ENCODE peak calls at places on chromosomes 1 and 21, in nine cellular contexts. O is HCT116, I is adrenal gland, J is psoas muscle, P is kidney, U is neural progenitor cell, M is A673, A is neuronal stem cell, N is ascending aorta. H is an unnamed sample.

GRCh38 chr1:83922431-83922830 is 76.5 kb downstream of the TTLL7 start:
- DNase-seq in O (no peak), A (no peak), M (no peak), I (no peak), N (no peak), J (no peak), P (no peak), U (no peak), H (no peak)

GRCh38 chr1:214427871-214428277 is 123.5 kb downstream of the PTPN14 start:
- DNase-seq in A (no peak), P (no peak), J (no peak), U (no peak), I (no peak), N (no peak), O (peak; percentile 77), M (peak; percentile 81), H (no peak)

GRCh38 chr1:16258591-16259135 is 21.7 kb upstream of the CPLANE2 start:
- DNase-seq in N (peak; percentile 39), J (no peak), U (no peak), I (no peak), O (no peak), P (no peak), A (no peak), M (no peak), H (no peak)

GRCh38 chr1:11281518-11282331 is 8.7 kb downstream of the UBIAD1 start:
- DNase-seq in P (no peak), J (no peak), M (no peak), A (no peak), U (no peak), I (peak; percentile 44), O (no peak), N (peak; percentile 69), H (no peak)

GRCh38 chr1:58814251-58815068 is 30.6 kb upstream of the JUN start:
- DNase-seq in I (peak; percentile 68), A (peak; percentile 24), N (peak; percentile 72), U (peak; percentile 58), M (no peak), J (peak; percentile 68), P (peak; percentile 89), O (no peak), H (peak; percentile 89)

GRCh38 chr1:54117815-54118563 is 34.8 kb downstream of the CDCP2 start:
- DNase-seq in I (no peak), P (no peak), A (no peak), M (no peak), N (no peak), J (no peak), U (peak; percentile 25), O (no peak), H (peak; percentile 32)

GRCh38 chr1:198713081-198713480 is 74.2 kb downstream of the PTPRC start:
- DNase-seq in J (no peak), U (no peak), N (no peak), O (no peak), P (no peak), I (no peak), M (no peak), A (no peak), H (no peak)

GRCh38 chr1:1218524-1219200 is 4.7 kb upstream of the TNFRSF4 start:
- DNase-seq in N (no peak), J (no peak), A (no peak), P (no peak), M (no peak), O (no peak), U (no peak), I (no peak), H (no peak)

GRCh38 chr1:172764378-172764777 is 105.5 kb downstream of the FASLG start:
- DNase-seq in P (peak; percentile 53), M (no peak), I (no peak), J (no peak), U (no peak), O (no peak), A (no peak), N (no peak), H (no peak)

GRCh38 chr1:22522221-22522743 is 41.0 kb upstream of the EPHA8 start:
- DNase-seq in P (no peak), N (no peak), O (no peak), U (no peak), A (no peak), I (no peak), J (no peak), M (no peak), H (no peak)

GRCh38 chr21:41500354-41500753 is 7.6 kb downstream of the TMPRSS2 start:
- DNase-seq in O (no peak), A (no peak), I (no peak), M (no peak), J (no peak), P (no peak), U (no peak), N (no peak), H (no peak)

GRCh38 chr1:30713211-30713770 is 10.1 kb downstream of the MATN1 start:
- DNase-seq in U (no peak), P (no peak), M (no peak), A (no peak), I (no peak), J (no peak), O (no peak), N (no peak), H (no peak)

GRCh38 chr1:236141447-236142357 is 637 bp upstream of the GPR137B start:
- DNase-seq in P (peak; percentile 83), A (peak; percentile 57), M (peak; percentile 32), J (peak; percentile 27), I (no peak), O (no peak), U (peak; percentile 72), N (no peak), H (no peak)

GRCh38 chr1:43776043-43776761 is 68.9 kb downstream of the ST3GAL3 start:
- DNase-seq in A (no peak), O (no peak), P (no peak), J (no peak), M (peak; percentile 51), I (no peak), U (no peak), N (no peak), H (no peak)

GRCh38 chr1:30313176-30313575 is 410.2 kb downstream of the MATN1 start:
- DNase-seq in U (no peak), M (no peak), I (no peak), N (peak; percentile 34), P (no peak), O (no peak), A (no peak), J (no peak), H (no peak)

DNA sequence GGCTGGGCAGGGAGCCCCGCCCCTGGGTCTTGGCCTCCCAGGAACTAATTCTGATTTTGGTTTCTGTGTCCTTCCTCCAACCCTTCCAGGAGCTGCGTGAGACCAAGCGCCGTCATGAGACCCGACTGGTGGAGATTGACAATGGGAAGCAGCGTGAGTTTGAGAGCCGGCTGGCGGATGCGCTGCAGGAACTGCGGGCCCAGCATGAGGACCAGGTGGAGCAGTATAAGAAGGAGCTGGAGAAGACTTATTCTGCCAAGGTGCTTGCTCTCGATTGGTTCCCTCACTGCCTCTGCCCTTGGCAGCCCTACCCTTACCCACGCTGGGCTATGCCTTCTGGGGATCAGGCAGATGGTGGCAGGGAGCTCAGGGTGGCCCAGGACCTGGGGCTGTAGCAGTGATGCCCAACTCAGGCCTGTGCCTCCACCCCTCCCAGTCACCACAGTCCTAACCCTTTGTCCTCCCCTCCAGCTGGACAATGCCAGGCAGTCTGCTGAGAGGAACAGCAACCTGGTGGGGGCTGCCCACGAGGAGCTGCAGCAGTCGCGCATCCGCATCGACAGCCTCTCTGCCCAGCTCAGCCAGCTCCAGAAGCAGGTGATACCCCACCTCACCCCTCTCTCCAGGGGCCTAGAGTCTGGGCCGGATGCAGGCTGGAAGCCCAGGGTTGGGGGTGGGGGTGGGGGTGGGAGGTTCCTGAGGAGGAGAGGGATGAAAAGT is 18.5 kb upstream of the SEMA4A start:
- DNase-seq in I (no peak), U (no peak), O (no peak), M (no peak), J (no peak), P (no peak), A (no peak), N (no peak), H (no peak)
- H3K36me3 ChIP-seq in I (peaks cover 94% of the 10 kb centered on the region), U (no peaks in the 10 kb centered on the region), O (peaks cover 76% of the 10 kb centered on the region), M (peaks cover 73% of the 10 kb centered on the region), J (peaks cover 29% of the 10 kb centered on the region), P (peaks cover 52% of the 10 kb centered on the region), A (peaks cover 90% of the 10 kb centered on the region), N (peaks cover 96% of the 10 kb centered on the region), H (peaks cover 94% of the 10 kb centered on the region)

GRCh38 chr1:223695014-223695413 is 17.3 kb upstream of the CAPN2 start:
- DNase-seq in U (no peak), N (peak; percentile 54), M (no peak), A (no peak), J (no peak), P (no peak), I (no peak), O (no peak), H (no peak)
- H3K36me3 ChIP-seq in U (no peaks in the 10 kb centered on the region), N (no peaks in the 10 kb centered on the region), M (no peaks in the 10 kb centered on the region), A (no peaks in the 10 kb centered on the region), J (no peaks in the 10 kb centered on the region), P (no peaks in the 10 kb centered on the region), I (no peaks in the 10 kb centered on the region), O (no peaks in the 10 kb centered on the region), H (no peaks in the 10 kb centered on the region)

DNA sequence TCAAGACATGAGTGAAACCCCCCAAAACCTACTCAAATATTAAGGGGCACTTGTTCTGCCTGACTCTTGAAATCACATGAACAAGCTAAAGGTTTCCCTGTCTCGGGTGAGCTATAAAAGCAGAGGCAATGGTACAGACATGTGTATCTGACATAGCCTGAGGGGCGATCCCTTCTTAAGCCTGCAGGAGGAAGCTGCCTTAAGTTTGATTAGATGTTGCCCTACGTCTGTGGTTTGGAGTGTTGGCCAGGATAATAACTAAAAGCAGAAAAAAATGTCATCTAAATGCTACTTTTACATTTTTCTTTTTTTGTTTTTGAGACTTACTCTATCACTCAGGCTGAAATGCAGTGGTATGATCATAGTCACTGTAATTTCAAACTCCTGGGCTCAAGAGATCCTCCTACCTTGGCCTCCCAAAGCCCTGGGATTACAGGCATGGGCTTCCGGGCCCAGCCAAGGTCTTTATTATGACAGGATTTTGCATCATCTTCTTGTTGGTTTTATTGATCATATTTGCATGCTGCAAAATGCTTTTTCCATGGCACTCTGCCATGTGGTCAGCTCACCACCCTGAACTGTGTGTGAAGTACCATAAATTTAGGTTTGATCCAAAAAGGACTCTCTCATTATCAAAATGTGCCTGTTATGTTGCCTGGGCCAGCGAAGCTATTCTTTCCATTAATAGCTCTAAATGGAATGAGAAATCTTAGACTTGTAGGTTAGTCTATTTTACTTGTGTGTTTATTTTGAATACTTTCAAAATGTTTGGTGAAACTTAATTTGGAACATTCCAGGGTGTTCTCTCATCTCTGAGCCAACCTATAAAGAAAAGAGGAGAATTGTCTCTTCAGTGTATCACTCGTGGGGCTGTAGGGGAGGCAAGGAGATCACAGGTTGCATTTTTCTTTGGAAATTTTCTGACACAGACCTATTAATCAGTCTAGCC is 15.0 kb upstream of the HMGN1 start:
- DNase-seq in J (no peak), U (no peak), A (no peak), P (no peak), I (no peak), M (no peak), O (no peak), N (no peak), H (no peak)
- H3K36me3 ChIP-seq in J (no peaks in the 10 kb centered on the region), U (no peaks in the 10 kb centered on the region), A (no peaks in the 10 kb centered on the region), P (no peaks in the 10 kb centered on the region), I (no peaks in the 10 kb centered on the region), M (no peaks in the 10 kb centered on the region), O (no peaks in the 10 kb centered on the region), N (no peaks in the 10 kb centered on the region), H (no peaks in the 10 kb centered on the region)

DNA sequence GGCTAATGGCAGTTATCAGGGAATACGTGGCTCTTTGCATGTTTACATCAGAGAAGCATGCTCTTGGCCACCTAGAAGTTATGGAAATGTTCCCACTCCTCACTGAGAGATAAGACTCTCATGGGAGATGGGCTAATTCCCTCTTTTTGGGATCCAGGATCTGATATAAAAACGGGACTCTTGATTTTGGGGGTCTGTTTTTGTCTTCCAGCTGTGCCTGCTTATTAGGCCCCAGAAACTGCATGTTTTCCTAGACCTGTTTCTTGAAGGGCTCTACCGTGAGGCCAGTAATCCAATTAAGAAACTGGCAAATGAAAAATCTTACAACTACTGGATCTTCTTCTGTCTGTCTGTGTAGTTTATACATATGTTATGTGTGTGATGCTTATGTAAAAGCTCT is 47.0 kb upstream of the PTCH2 start:
- DNase-seq in P (no peak), M (peak; percentile 10), U (peak; percentile 36), O (no peak), N (no peak), J (no peak), I (no peak), A (no peak), H (no peak)
- H3K36me3 ChIP-seq in P (peaks cover 3% of the 10 kb centered on the region), M (no peaks in the 10 kb centered on the region), U (peaks cover 14% of the 10 kb centered on the region), O (peaks cover 20% of the 10 kb centered on the region), N (no peaks in the 10 kb centered on the region), J (peaks cover 17% of the 10 kb centered on the region), I (no peaks in the 10 kb centered on the region), A (peaks cover 5% of the 10 kb centered on the region), H (peaks cover 6% of the 10 kb centered on the region)

H was measured in upper lobe of right lung.